ENCODE peak calls at places on chromosomes 11 and 22, in six cellular contexts. H is Panc1, U is omental fat pad, X is chondrocyte, Z is left lung, A is gastrocnemius medialis. E is an unnamed sample.
A peak's percentile ranks its signal among the peaks of the same experiment; 100 is the strongest.

GRCh38 chr11:19713221-19714092 is 820 bp downstream of the NAV2 start:
- DNase-seq in H (no peak), U (no peak), X (no peak), Z (no peak), A (no peak), E (peak; percentile 48)

GRCh38 chr11:124751741-124752470 is at the start of gene VSIG2:
- DNase-seq in H (no peak), U (no peak), X (no peak), Z (no peak), A (no peak), E (no peak)

GRCh38 chr11:33532257-33532656 is 168.4 kb downstream of the C11orf91 start:
- DNase-seq in H (no peak), U (no peak), X (no peak), Z (no peak), A (no peak), E (no peak)

GRCh38 chr11:122440783-122441701 is 214.5 kb upstream of the UBASH3B start:
- DNase-seq in H (no peak), U (no peak), X (no peak), Z (no peak), A (peak; percentile 28), E (no peak)

GRCh38 chr22:31230871-31231621 is 18.9 kb downstream of the LIMK2 start:
- DNase-seq in H (peak; percentile 30), U (no peak), X (no peak), Z (peak; percentile 50), A (peak; percentile 69), E (no peak)

GRCh38 chr22:41838842-41839618 is 6.1 kb downstream of the SREBF2 start:
- DNase-seq in H (no peak), U (no peak), X (no peak), Z (no peak), A (no peak), E (no peak)

GRCh38 chr11:19642185-19642591 is 70.4 kb upstream of the NAV2 start:
- DNase-seq in H (no peak), U (no peak), X (no peak), Z (no peak), A (peak; percentile 51), E (no peak)

GRCh38 chr11:19428206-19429001 is 187.7 kb upstream of the E2F8 start:
- DNase-seq in H (no peak), U (no peak), X (no peak), Z (no peak), A (no peak), E (no peak)

GRCh38 chr11:441418-442274 is at the start of gene ANO9:
- DNase-seq in H (no peak), U (no peak), X (peak; percentile 88), Z (peak; percentile 70), A (no peak), E (peak; percentile 80)

GRCh38 chr11:95764267-95764898 is 25.2 kb downstream of the FAM76B start:
- DNase-seq in H (no peak), U (no peak), X (no peak), Z (no peak), A (no peak), E (no peak)

GRCh38 chr11:134527382-134528243 is 115.6 kb upstream of the B3GAT1 start:
- DNase-seq in H (no peak), U (peak; percentile 8), X (peak; percentile 79), Z (peak; percentile 20), A (no peak), E (peak; percentile 24)

DNA sequence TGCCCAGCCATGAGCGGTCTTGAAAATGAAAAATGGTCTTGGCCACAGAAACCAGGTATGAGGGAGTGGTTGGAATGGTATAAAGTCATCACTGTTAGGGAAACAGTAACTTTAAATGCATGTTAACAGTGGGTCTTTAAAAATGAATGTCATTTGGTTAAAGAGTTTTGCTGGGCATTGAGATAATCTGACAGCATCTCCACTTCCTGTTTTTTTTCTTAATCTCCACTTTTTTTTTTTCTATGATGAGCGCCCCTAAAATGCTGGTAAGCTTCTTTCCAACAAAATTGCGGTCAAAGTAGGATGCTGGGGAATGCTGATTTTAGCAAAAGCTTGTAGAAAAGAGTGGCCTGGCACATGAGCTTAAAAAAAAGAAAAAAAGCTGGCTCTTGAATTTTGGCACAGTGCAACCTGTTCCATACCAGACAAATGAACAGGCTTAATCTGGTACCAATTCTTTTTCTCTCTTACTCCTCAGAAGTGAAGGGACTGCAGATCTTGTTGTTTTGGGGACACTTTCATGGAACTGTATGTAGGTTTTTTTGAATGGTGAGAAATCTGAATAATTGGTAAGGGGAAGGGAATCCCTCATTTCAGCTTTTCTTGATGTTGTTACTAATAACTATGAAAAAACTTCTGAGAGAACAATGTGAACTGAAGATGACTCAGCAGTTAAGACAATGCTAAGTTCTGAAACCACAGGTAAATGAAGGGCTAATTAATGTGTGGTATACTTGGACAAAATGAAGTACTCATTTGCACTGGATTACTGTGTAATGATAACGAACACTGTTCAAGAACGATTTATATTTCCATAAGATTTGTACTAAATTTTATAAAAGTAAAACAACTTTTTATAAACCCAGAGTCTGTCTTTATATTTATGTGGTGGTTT is 3.1 kb upstream of the ARHGEF12 start:
- DNase-seq in H (no peak), U (no peak), X (no peak), Z (no peak), A (no peak), E (no peak)
- TF ChIP-seq CTCF in H (no peak), U (no peak), X (no peak), Z (no peak), A (no peak), E (no peak)

GRCh38 chr22:18070556-18071306 is 7.1 kb upstream of the PEX26 start:
- DNase-seq in H (no peak), U (no peak), X (peak; percentile 65), Z (no peak), A (no peak), E (no peak)
- TF ChIP-seq CTCF in H (peak; percentile 47), U (no peak), X (peak; percentile 65), Z (no peak), A (no peak), E (no peak)

DNA sequence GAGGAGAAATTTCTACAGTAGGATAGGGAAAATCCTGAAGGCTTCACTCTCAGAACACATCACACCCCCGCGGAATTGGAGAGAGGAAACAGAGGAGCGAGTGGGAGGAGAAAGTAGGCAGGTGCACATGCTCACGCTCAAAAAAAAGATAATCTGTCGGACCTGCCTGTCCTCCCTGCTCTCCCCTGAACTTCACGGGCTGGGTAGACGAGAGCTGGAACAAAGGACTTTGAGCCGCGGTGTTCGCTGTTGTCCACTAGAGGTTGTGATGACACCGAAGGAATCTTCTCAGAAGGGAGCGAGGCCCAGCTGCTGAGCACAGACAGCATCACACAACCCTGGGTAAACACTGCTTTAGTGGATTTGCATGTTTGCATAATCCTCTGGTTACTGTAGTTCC is 5.0 kb downstream of the SEZ6L start:
- DNase-seq in H (no peak), U (no peak), X (no peak), Z (no peak), A (no peak), E (no peak)
- TF ChIP-seq CTCF in H (no peak), U (no peak), X (no peak), Z (no peak), A (no peak), E (no peak)

DNA sequence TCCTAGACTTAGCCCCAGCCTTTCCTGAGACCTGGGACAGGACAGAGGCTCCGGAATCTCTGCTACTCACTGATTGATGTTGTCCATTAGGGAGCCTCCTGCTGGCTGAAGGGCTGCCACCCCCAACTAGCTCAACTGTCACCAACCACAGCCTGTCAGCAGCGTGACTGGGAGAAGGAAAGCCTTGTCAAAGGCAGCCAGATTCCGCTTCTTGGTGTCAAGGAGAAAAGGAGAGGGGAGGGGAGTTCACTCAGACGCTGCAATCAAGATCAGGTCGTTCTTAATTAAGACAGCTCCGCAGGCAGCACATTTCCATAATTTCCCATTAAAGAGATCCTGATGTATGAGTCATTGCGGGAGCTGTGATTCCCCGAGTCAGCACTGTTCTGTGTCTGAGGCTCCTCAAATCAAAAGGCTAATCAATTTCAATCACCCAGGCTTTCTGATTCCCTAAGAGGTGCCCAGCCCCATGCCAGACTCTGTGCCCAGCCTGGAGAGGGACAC is 152.8 kb upstream of the ZBED5 start:
- DNase-seq in H (no peak), U (no peak), X (no peak), Z (peak; percentile 44), A (peak; percentile 25), E (peak; percentile 62)
- TF ChIP-seq CTCF in H (peak; percentile 72), U (no peak), X (peak; percentile 75), Z (peak; percentile 19), A (no peak), E (peak; percentile 41)

DNA sequence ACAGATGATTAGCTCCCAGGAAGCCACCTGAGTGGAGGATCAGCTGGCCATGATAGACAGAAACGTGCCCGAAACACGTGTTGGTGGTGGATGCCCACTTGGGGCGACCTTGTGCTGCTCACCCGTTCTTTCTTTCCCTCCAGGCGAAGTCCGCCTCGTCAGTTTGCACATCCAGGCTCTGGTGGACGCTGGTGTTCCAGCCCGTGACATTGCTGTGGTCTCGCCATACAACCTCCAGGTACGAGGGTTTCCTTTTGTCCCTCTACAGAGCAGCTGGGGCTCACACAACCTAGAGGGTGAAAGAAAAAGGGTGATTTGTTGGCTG is 30.6 kb downstream of the IGHMBP2 start:
- DNase-seq in H (no peak), U (no peak), X (no peak), Z (no peak), A (no peak), E (no peak)
- TF ChIP-seq CTCF in H (no peak), U (no peak), X (no peak), Z (no peak), A (no peak), E (no peak)

E was measured in lower lobe of right lung.